ENCODE peak calls at places on chromosomes 13 and 19, in nine cellular contexts. I is esophagus muscularis mucosa; A is T follicular helper cell; C is activated CD4-positive, alpha-beta T cell treated with anti-CD3 and anti-CD28 coated beads, Interleukin-2, amount 50 U/mL, for 24 hours; Z is stomach; X is stimulated activated CD4-positive, alpha-beta T cell treated with anti-CD3 and anti-CD28 coated beads, TNF-alpha, amount 100 ng/mL, for 1 hour; B is cardiac muscle cell; E is sciatic nerve; V is cardiac fibroblast. S is an unnamed sample.

GRCh38 chr19:17049711-17050280 is 23.2 kb upstream of the CPAMD8 start:
- DNase-seq in I (no peak), A (no peak), C (no peak), Z (no peak), X (no peak), B (no peak), E (no peak), V (peak), S (no peak)

GRCh38 chr19:43662487-43662886 is 7.5 kb downstream of the PLAUR start:
- DNase-seq in I (no peak), A (no peak), C (no peak), Z (no peak), X (no peak), B (peak), E (no peak), V (peak), S (no peak)

GRCh38 chr13:91813255-91813654 is 414.8 kb downstream of the GPC5 start:
- DNase-seq in I (no peak), A (no peak), C (no peak), Z (no peak), X (no peak), B (peak), E (no peak), V (no peak), S (no peak)

GRCh38 chr19:52217576-52217975 is 27.7 kb downstream of the PPP2R1A start:
- DNase-seq in I (no peak), A (no peak), C (no peak), Z (no peak), X (no peak), B (no peak), E (no peak), V (no peak), S (no peak)

GRCh38 chr19:11551603-11552235 is 7.3 kb downstream of the ELOF1 start:
- DNase-seq in I (no peak), A (no peak), C (no peak), Z (no peak), X (no peak), B (peak), E (no peak), V (peak), S (no peak)

GRCh38 chr13:37640499-37640898 is 41.9 kb upstream of the POSTN start:
- DNase-seq in I (no peak), A (no peak), C (no peak), Z (no peak), X (no peak), B (peak), E (no peak), V (peak), S (no peak)

GRCh38 chr13:110536006-110536693 is 25.4 kb downstream of the RAB20 start:
- DNase-seq in I (no peak), A (no peak), C (no peak), Z (no peak), X (no peak), B (no peak), E (no peak), V (no peak), S (no peak)

GRCh38 chr19:51503891-51504290 is 2.3 kb upstream of the SIGLEC12 start:
- DNase-seq in I (no peak), A (no peak), C (no peak), Z (no peak), X (no peak), B (no peak), E (no peak), V (no peak), S (no peak)

GRCh38 chr13:48819376-48819775 is 156.3 kb upstream of the FNDC3A start:
- DNase-seq in I (no peak), A (no peak), C (no peak), Z (no peak), X (no peak), B (no peak), E (no peak), V (no peak), S (no peak)

GRCh38 chr13:52652980-52653303 is 306 bp downstream of the SUGT1 start:
- DNase-seq in I (no peak), A (peak), C (no peak), Z (no peak), X (no peak), B (no peak), E (no peak), V (no peak), S (no peak)

GRCh38 chr19:12791345-12792047 is at the start of gene JUNB:
- DNase-seq in I (peak), A (peak), C (peak), Z (peak), X (peak), B (peak), E (peak), V (peak), S (peak)

GRCh38 chr13:77374786-77375185 is 47.9 kb upstream of the MYCBP2 start:
- DNase-seq in I (no peak), A (no peak), C (no peak), Z (no peak), X (no peak), B (no peak), E (no peak), V (no peak), S (no peak)

GRCh38 chr19:18800079-18800478 is 9.0 kb upstream of the COMP start:
- DNase-seq in I (no peak), A (no peak), C (no peak), Z (no peak), X (no peak), B (no peak), E (no peak), V (no peak), S (no peak)

GRCh38 chr13:112105884-112106283 is 38.9 kb downstream of the SOX1 start:
- DNase-seq in I (peak), A (no peak), C (no peak), Z (no peak), X (no peak), B (peak), E (no peak), V (no peak), S (no peak)

GRCh38 chr13:114053026-114053425 is 79.2 kb upstream of the C13orf46 start:
- DNase-seq in I (no peak), A (no peak), C (no peak), Z (no peak), X (no peak), B (no peak), E (no peak), V (peak), S (no peak)

GRCh38 chr19:41537789-41538188 is 38.2 kb upstream of the CEACAM21 start:
- DNase-seq in I (no peak), A (no peak), C (no peak), Z (no peak), X (no peak), B (no peak), E (no peak), V (peak), S (no peak)

GRCh38 chr13:24727731-24728601 is 36.0 kb upstream of the RNF17 start:
- DNase-seq in I (no peak), A (peak), C (peak), Z (peak), X (peak), B (peak), E (peak), V (peak), S (peak)

GRCh38 chr19:6393074-6393981 is at the start of gene GTF2F1:
- DNase-seq in I (peak), A (peak), C (peak), Z (peak), X (peak), B (peak), E (peak), V (peak), S (peak)

GRCh38 chr13:51793570-51794273 is 10.2 kb downstream of the DHRS12 start:
- DNase-seq in I (no peak), A (no peak), C (peak), Z (no peak), X (no peak), B (no peak), E (no peak), V (peak), S (peak)

GRCh38 chr13:20492641-20493040 is 33.0 kb downstream of the CRYL1 start:
- DNase-seq in I (no peak), A (no peak), C (peak), Z (no peak), X (no peak), B (peak), E (no peak), V (peak), S (no peak)

GRCh38 chr19:29671393-29672076 is 6.3 kb downstream of the PLEKHF1 start:
- DNase-seq in I (no peak), A (peak), C (peak), Z (peak), X (peak), B (no peak), E (no peak), V (peak), S (peak)

GRCh38 chr13:31201341-31202024 is 1.7 kb downstream of the B3GLCT start:
- DNase-seq in I (no peak), A (no peak), C (no peak), Z (no peak), X (no peak), B (no peak), E (no peak), V (peak), S (no peak)

GRCh38 chr13:40983725-40984669 is 35.1 kb downstream of the ELF1 start:
- DNase-seq in I (no peak), A (no peak), C (no peak), Z (no peak), X (no peak), B (no peak), E (no peak), V (peak), S (no peak)

GRCh38 chr13:21338156-21338555 is 120.9 kb downstream of the ZDHHC20 start:
- DNase-seq in I (no peak), A (no peak), C (no peak), Z (no peak), X (no peak), B (no peak), E (no peak), V (no peak), S (no peak)

GRCh38 chr19:6736169-6736916 is 1.0 kb downstream of the GPR108 start:
- DNase-seq in I (peak), A (peak), C (peak), Z (peak), X (peak), B (peak), E (peak), V (peak), S (peak)

GRCh38 chr19:41995959-41996797 is 2.1 kb upstream of the ATP1A3 start:
- DNase-seq in I (no peak), A (no peak), C (no peak), Z (no peak), X (no peak), B (no peak), E (no peak), V (no peak), S (no peak)

GRCh38 chr13:75881109-75881775 is 245.1 kb downstream of the LMO7 start:
- DNase-seq in I (no peak), A (no peak), C (no peak), Z (no peak), X (no peak), B (no peak), E (no peak), V (no peak), S (no peak)

GRCh38 chr13:40792284-40793051 is 3.1 kb downstream of the SLC25A15 start:
- DNase-seq in I (no peak), A (no peak), C (no peak), Z (no peak), X (no peak), B (no peak), E (no peak), V (no peak), S (no peak)

GRCh38 chr13:25538276-25538675 is 166.5 kb downstream of the ATP8A2 start:
- DNase-seq in I (no peak), A (no peak), C (no peak), Z (no peak), X (no peak), B (no peak), E (no peak), V (no peak), S (no peak)

GRCh38 chr19:30539981-30540380 is 167.8 kb downstream of the ZNF536 start:
- DNase-seq in I (no peak), A (no peak), C (no peak), Z (no peak), X (no peak), B (no peak), E (peak), V (no peak), S (no peak)

GRCh38 chr19:35302446-35302845 is 10.5 kb downstream of the MAG start:
- DNase-seq in I (no peak), A (no peak), C (no peak), Z (no peak), X (no peak), B (no peak), E (no peak), V (no peak), S (no peak)

GRCh38 chr13:44273991-44274810 is 99.4 kb upstream of the SERP2 start:
- DNase-seq in I (no peak), A (no peak), C (peak), Z (no peak), X (no peak), B (no peak), E (no peak), V (peak), S (peak)

GRCh38 chr13:101985321-101985720 is 416.5 kb downstream of the FGF14 start:
- DNase-seq in I (no peak), A (no peak), C (no peak), Z (no peak), X (no peak), B (no peak), E (no peak), V (peak), S (no peak)

GRCh38 chr19:56759531-56759930 is 81.0 kb downstream of the PEG3 start:
- DNase-seq in I (no peak), A (no peak), C (no peak), Z (no peak), X (no peak), B (no peak), E (no peak), V (no peak), S (no peak)

GRCh38 chr13:51501592-51502205 is 48.9 kb upstream of the INTS6 start:
- DNase-seq in I (no peak), A (no peak), C (no peak), Z (no peak), X (no peak), B (no peak), E (no peak), V (peak), S (no peak)

GRCh38 chr19:48271531-48272151 is 1.8 kb downstream of the ZNF114 start:
- DNase-seq in I (no peak), A (no peak), C (no peak), Z (no peak), X (no peak), B (peak), E (peak), V (peak), S (peak)

GRCh38 chr13:32164622-32165268 is 133.2 kb downstream of the FRY start:
- DNase-seq in I (no peak), A (peak), C (peak), Z (no peak), X (no peak), B (peak), E (no peak), V (peak), S (peak)

GRCh38 chr13:107005577-107005976 is 437.6 kb upstream of the ARGLU1 start:
- DNase-seq in I (no peak), A (no peak), C (no peak), Z (no peak), X (no peak), B (no peak), E (no peak), V (no peak), S (no peak)

GRCh38 chr13:50915562-50915961 is 6.0 kb downstream of the RNASEH2B start:
- DNase-seq in I (no peak), A (no peak), C (no peak), Z (no peak), X (no peak), B (no peak), E (no peak), V (no peak), S (peak)

GRCh38 chr13:35961461-35962220 is 169.5 kb downstream of the DCLK1 start:
- DNase-seq in I (no peak), A (no peak), C (no peak), Z (no peak), X (no peak), B (no peak), E (no peak), V (peak), S (no peak)

S was measured in GM06990.